ENCODE peak calls at places on chromosomes 16 and 17, in five cellular contexts. E is ovary, H is upper lobe of left lung, Y is pons, L is lower lobe of right lung. Z is an unnamed sample.

GRCh38 chr17:48439875-48440505 is 10.0 kb upstream of the SKAP1 start:
- DNase-seq in H (no peak), L (no peak), E (no peak), Y (no peak), Z (no peak)

GRCh38 chr17:27376637-27377547 is 79.4 kb upstream of the KSR1 start:
- DNase-seq in H (no peak), Y (no peak), E (no peak), L (no peak), Z (no peak)

GRCh38 chr16:70700101-70701020 is 14.5 kb upstream of the MTSS2 start:
- DNase-seq in L (peak; percentile 65), Y (peak; percentile 91), H (peak; percentile 76), E (no peak), Z (no peak)

GRCh38 chr17:80704381-80704819 is 159.8 kb downstream of the RPTOR start:
- DNase-seq in H (no peak), Y (no peak), E (no peak), L (no peak), Z (no peak)

GRCh38 chr17:75011788-75012319 is 616 bp upstream of the MRPL58 start:
- DNase-seq in H (no peak), E (peak; percentile 62), Y (peak; percentile 64), L (no peak), Z (no peak)

GRCh38 chr17:2050246-2050866 is 4.5 kb upstream of the HIC1 start:
- DNase-seq in E (peak; percentile 93), H (peak; percentile 94), L (peak; percentile 78), Y (peak; percentile 53), Z (no peak)

GRCh38 chr16:84478172-84478948 is 26.1 kb downstream of the MEAK7 start:
- DNase-seq in Y (no peak), E (no peak), L (no peak), H (no peak), Z (no peak)

GRCh38 chr16:89093602-89094251 is at the start of gene ACSF3:
- DNase-seq in L (peak; percentile 74), Y (no peak), E (peak; percentile 74), H (peak; percentile 95), Z (no peak)